ENCODE peak calls at places on chromosomes 4 and X, in eight cellular contexts. I is stomach, D is heart left ventricle, J is adrenal gland, G is tibial nerve, Y is A549, H is prostate gland, A is suprapubic skin. E is an unnamed sample.

GRCh38 chr4:52028970-52029369 is 8.8 kb upstream of the LRRC66 start:
- DNase-seq in I (no peak), D (no peak), J (no peak), G (no peak), Y (peak), H (no peak), A (no peak), E (no peak)

GRCh38 chr4:21753084-21753760 is 195.3 kb downstream of the KCNIP4 start:
- DNase-seq in I (no peak), D (no peak), J (no peak), G (no peak), Y (no peak), H (no peak), A (no peak), E (no peak)

GRCh38 chrX:139126493-139126892 is 404.0 kb upstream of the F9 start:
- DNase-seq in I (peak), D (no peak), J (no peak), G (no peak), Y (peak), H (peak), A (no peak), E (no peak)

GRCh38 chr4:160701671-160702070 is 1462.1 kb downstream of the FSTL5 start:
- DNase-seq in I (no peak), D (no peak), J (no peak), G (no peak), Y (no peak), H (no peak), A (no peak), E (no peak)

GRCh38 chr4:176102414-176102813 is 36.8 kb downstream of the WDR17 start:
- DNase-seq in I (no peak), D (no peak), J (no peak), G (no peak), Y (no peak), H (no peak), A (no peak), E (no peak)

GRCh38 chr4:176587920-176588319 is 204.8 kb downstream of the VEGFC start:
- DNase-seq in I (no peak), D (no peak), J (peak), G (no peak), Y (no peak), H (no peak), A (no peak), E (no peak)

GRCh38 chr4:40918330-40918729 is 168.6 kb downstream of the NSUN7 start:
- DNase-seq in I (peak), D (peak), J (peak), G (peak), Y (peak), H (peak), A (no peak), E (no peak)

GRCh38 chr4:150033109-150033508 is 45.1 kb upstream of the DCLK2 start:
- DNase-seq in I (no peak), D (no peak), J (no peak), G (no peak), Y (no peak), H (no peak), A (no peak), E (no peak)

GRCh38 chr4:136847881-136848621 is 684.2 kb downstream of the PCDH18 start:
- DNase-seq in I (no peak), D (no peak), J (no peak), G (no peak), Y (no peak), H (no peak), A (no peak), E (no peak)

GRCh38 chrX:131764224-131764623 is 220.3 kb downstream of the OR13H1 start:
- DNase-seq in I (no peak), D (no peak), J (no peak), G (no peak), Y (no peak), H (no peak), A (no peak), E (no peak)

GRCh38 chrX:131762802-131763234 is 218.9 kb downstream of the OR13H1 start:
- DNase-seq in I (peak), D (no peak), J (peak), G (no peak), Y (peak), H (no peak), A (no peak), E (peak)

DNA sequence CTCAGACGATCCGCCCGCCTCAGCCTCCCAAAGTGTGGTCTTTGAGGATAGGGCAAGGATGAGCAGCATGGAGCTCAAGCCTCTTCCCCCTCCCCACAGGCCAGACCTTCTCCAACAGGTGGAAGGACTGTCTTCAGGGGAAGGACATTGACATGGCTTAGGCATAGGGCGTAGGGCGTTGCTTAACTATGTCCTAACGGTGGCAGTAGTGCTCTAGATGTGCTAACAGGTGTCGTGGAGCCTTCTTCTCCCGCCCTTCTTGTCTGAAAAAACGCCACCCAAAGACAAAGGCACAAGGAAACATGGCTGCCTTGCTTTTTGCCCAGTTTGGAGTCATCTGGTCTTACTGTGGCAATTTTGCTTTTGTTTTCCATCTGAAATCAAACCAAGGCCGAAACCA is 219.8 kb downstream of the OR13H1 start:
- DNase-seq in I (peak), D (no peak), J (peak), G (no peak), Y (peak), H (no peak), A (no peak), E (peak)
- H3K4me3 ChIP-seq in I (no peak), D (peak), J (peak), G (no peak), Y (peak), H (no peak), A (no peak), E (peak)

DNA sequence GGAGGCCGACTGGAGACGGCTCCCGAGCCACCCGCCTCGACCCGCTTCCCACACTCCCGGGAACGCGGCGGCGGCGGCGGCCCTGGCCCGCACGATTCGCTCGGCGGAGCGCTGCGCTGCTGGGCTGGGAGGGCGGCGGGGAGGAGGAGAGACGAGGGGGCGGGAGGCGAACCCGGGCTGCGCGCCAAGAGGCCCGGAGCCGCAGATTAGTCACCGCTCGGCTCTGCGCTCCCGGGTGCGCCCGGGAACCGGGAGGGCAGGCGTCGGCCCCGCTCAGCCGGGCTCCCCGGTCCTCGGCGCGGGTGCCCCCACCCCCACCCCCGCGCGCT is 11.2 kb upstream of the BCOR start:
- DNase-seq in I (peak), D (peak), J (peak), G (peak), Y (peak), H (peak), A (no peak), E (peak)
- TF ChIP-seq POLR2A in I (peak), D (peak), J (peak), G (no peak), Y (peak), H (peak), A (no peak), E (peak)

DNA sequence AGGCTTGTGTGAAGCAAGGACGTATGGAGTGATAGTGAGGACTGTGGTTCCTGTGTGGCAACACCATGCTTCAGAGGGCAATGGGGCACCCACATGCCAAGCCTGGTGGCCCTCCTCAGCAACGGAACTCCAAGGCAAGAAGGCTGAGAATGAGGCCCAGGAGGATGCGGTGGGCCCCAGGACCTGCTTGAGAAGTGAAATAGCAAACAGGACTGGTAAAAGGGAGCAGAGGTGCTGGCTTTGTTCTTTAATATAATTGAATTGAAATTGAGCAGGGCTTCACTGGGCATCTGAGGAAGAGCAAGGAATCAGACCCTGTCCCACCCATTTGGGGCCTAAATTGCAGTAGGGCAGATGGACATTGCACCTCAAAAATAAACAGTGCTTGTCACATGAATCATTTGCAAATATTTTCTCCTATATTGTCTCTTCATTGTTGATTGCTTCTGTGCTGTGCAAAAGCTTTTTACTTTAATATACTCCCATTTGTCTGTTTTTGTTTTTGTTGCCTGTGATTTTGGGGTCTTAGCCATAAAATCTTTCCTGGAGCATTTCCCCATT is 2.3 kb downstream of the TMEM187 start:
- DNase-seq in I (no peak), D (no peak), J (no peak), G (no peak), Y (no peak), H (no peak), A (no peak), E (no peak)
- H3K27ac ChIP-seq in I (peak), D (peak), J (peak), G (peak), Y (no peak), H (peak), A (peak), E (no peak)

GRCh38 chrX:137565318-137565904 is 516 bp upstream of the ZIC3 start:
- DNase-seq in I (no peak), D (no peak), J (no peak), G (no peak), Y (no peak), H (no peak), A (no peak), E (no peak)
- H3K4me3 ChIP-seq in I (peak), D (peak), J (no peak), G (peak), Y (no peak), H (peak), A (peak), E (peak)

GRCh38 chr4:89294583-89295244 is 12.9 kb downstream of the GPRIN3 start:
- DNase-seq in I (no peak), D (no peak), J (no peak), G (no peak), Y (no peak), H (no peak), A (no peak), E (no peak)
- TF ChIP-seq POLR2A in I (no peak), D (no peak), J (no peak), G (no peak), Y (no peak), H (no peak), A (no peak), E (no peak)

DNA sequence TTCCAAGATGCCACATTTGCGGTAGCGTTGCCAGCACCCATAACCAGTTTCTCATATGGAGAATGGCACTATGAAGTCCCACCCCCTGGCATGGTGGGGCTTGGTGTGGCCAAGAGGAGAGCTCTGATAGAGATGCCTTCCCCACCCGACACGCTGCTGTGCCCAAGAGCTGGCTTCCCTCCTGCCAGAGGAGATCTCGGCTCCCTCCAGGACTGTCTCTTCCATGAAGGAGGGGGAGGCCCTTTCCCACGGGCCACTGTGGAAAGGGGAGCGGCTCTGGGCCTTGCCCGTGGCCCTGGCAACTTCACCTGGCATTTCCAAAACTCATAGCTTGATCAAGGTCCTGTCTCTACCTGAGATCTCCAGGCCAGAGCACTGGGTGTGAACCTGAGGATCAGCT is 217.3 kb upstream of the PSAPL1 start:
- DNase-seq in I (no peak), D (no peak), J (no peak), G (no peak), Y (no peak), H (no peak), A (no peak), E (peak)
- H3K27ac ChIP-seq in I (no peak), D (no peak), J (peak), G (peak), Y (no peak), H (no peak), A (no peak), E (peak)

E was measured in ovary.